ENCODE peak calls at places on chromosomes 12 and 14, in five cellular contexts. One of them, this sample, is unnamed.

GRCh38 chr14:22475381-22475780 is 113.6 kb downstream of the DAD1 start:
- DNase-seq in GM04504: no peak
- DNase-seq in brain microvascular endothelial cell: no peak
- DNase-seq in HuH-7.5: no peak
- DNase-seq in HS-27A: no peak
- DNase-seq in this sample: no peak

GRCh38 chr14:31362746-31363145 is 57.6 kb downstream of the HEATR5A start:
- DNase-seq in GM04504: no peak
- DNase-seq in brain microvascular endothelial cell: no peak
- DNase-seq in HuH-7.5: no peak
- DNase-seq in HS-27A: no peak
- DNase-seq in this sample: no peak

GRCh38 chr14:62443796-62444195 is 601.5 kb downstream of the KCNH5 start:
- DNase-seq in GM04504: peak
- DNase-seq in brain microvascular endothelial cell: peak
- DNase-seq in HuH-7.5: no peak
- DNase-seq in HS-27A: no peak
- DNase-seq in this sample: no peak

GRCh38 chr12:66584673-66585072 is 94.2 kb downstream of the GRIP1 start:
- DNase-seq in GM04504: no peak
- DNase-seq in brain microvascular endothelial cell: peak
- DNase-seq in HuH-7.5: no peak
- DNase-seq in HS-27A: no peak
- DNase-seq in this sample: no peak

GRCh38 chr12:13044859-13045384 is 741 bp downstream of the FAM234B start:
- DNase-seq in GM04504: no peak
- DNase-seq in brain microvascular endothelial cell: no peak
- DNase-seq in HuH-7.5: peak
- DNase-seq in HS-27A: no peak
- DNase-seq in this sample: no peak

GRCh38 chr12:75568387-75568786 is 57.0 kb upstream of the KRR1 start:
- DNase-seq in GM04504: no peak
- DNase-seq in brain microvascular endothelial cell: no peak
- DNase-seq in HuH-7.5: no peak
- DNase-seq in HS-27A: no peak
- DNase-seq in this sample: no peak

GRCh38 chr12:124872068-124872719 is 8.5 kb upstream of the SCARB1 start:
- DNase-seq in GM04504: no peak
- DNase-seq in brain microvascular endothelial cell: no peak
- DNase-seq in HuH-7.5: no peak
- DNase-seq in HS-27A: no peak
- DNase-seq in this sample: no peak

GRCh38 chr12:41606741-41607460 is 418.8 kb downstream of the PDZRN4 start:
- DNase-seq in GM04504: no peak
- DNase-seq in brain microvascular endothelial cell: no peak
- DNase-seq in HuH-7.5: no peak
- DNase-seq in HS-27A: no peak
- DNase-seq in this sample: no peak